ENCODE peak calls at places on chromosomes 5 and 9, in four cellular contexts. H is heart left ventricle, P is cardiac muscle cell, F is HCT116. U is an unnamed sample.

GRCh38 chr5:133384903-133385302 is 227.4 kb downstream of the FSTL4 start:
- DNase-seq in H (no peak), P (no peak), F (no peak), U (no peak)

GRCh38 chr5:69512740-69513260 is 20.2 kb downstream of the OCLN start:
- DNase-seq in H (no peak), P (peak), F (no peak), U (no peak)

GRCh38 chr5:77900691-77901090 is 124.6 kb upstream of the TBCA start:
- DNase-seq in H (no peak), P (no peak), F (no peak), U (no peak)

GRCh38 chr9:73451003-73451402 is 299.3 kb downstream of the ANXA1 start:
- DNase-seq in H (no peak), P (no peak), F (no peak), U (no peak)

GRCh38 chr9:98567540-98568233 is 141.0 kb downstream of the GABBR2 start:
- DNase-seq in H (no peak), P (no peak), F (no peak), U (no peak)

GRCh38 chr5:115379622-115380344 is 83.3 kb upstream of the CCDC112 start:
- DNase-seq in H (no peak), P (no peak), F (peak), U (peak)

GRCh38 chr5:131774652-131775367 is 22.0 kb downstream of the FNIP1 start:
- DNase-seq in H (no peak), P (no peak), F (no peak), U (no peak)

GRCh38 chr5:172163346-172163745 is 24.7 kb downstream of the STK10 start:
- DNase-seq in H (peak), P (no peak), F (no peak), U (no peak)

GRCh38 chr9:94031380-94031779 is 52.9 kb upstream of the PTPDC1 start:
- DNase-seq in H (no peak), P (peak), F (no peak), U (no peak)

GRCh38 chr9:111728617-111729366 is 65.9 kb downstream of the SHOC1 start:
- DNase-seq in H (no peak), P (peak), F (peak), U (no peak)

GRCh38 chr9:127196826-127197145 is 67.8 kb upstream of the GARNL3 start:
- DNase-seq in H (no peak), P (no peak), F (no peak), U (no peak)

GRCh38 chr9:21688108-21689102 is 114.0 kb upstream of the MTAP start:
- DNase-seq in H (no peak), P (peak), F (no peak), U (no peak)

GRCh38 chr5:23977996-23978395 is 470.6 kb downstream of the PRDM9 start:
- DNase-seq in H (no peak), P (no peak), F (no peak), U (peak)

GRCh38 chr9:123061216-123061615 is 27.7 kb downstream of the GPR21 start:
- DNase-seq in H (no peak), P (no peak), F (no peak), U (no peak)

GRCh38 chr9:33868430-33869000 is 51.6 kb downstream of the UBE2R2 start:
- DNase-seq in H (no peak), P (peak), F (no peak), U (no peak)

GRCh38 chr9:20479419-20480155 is 142.7 kb downstream of the MLLT3 start:
- DNase-seq in H (no peak), P (peak), F (no peak), U (no peak)

GRCh38 chr5:119680080-119680479 is 50.7 kb downstream of the FAM170A start:
- DNase-seq in H (no peak), P (no peak), F (no peak), U (no peak)

GRCh38 chr5:28400076-28400475 is 1361.7 kb upstream of the CDH9 start:
- DNase-seq in H (no peak), P (no peak), F (no peak), U (no peak)

GRCh38 chr5:129747847-129748407 is at the start of gene MINAR2:
- DNase-seq in H (no peak), P (no peak), F (no peak), U (no peak)

GRCh38 chr5:136000937-136001336 is 27.9 kb upstream of the TGFBI start:
- DNase-seq in H (no peak), P (peak), F (no peak), U (no peak)

GRCh38 chr9:133738039-133738805 is at the start of gene SARDH:
- DNase-seq in H (peak), P (peak), F (no peak), U (peak)

GRCh38 chr9:137556069-137556838 is 4.6 kb downstream of the MRPL41 start:
- DNase-seq in H (peak), P (peak), F (no peak), U (no peak)

GRCh38 chr5:173972844-173973613 is 15.9 kb upstream of the C5orf47 start:
- DNase-seq in H (peak), P (peak), F (peak), U (peak)

GRCh38 chr5:125011014-125011413 is 264.6 kb upstream of the ZNF608 start:
- DNase-seq in H (no peak), P (no peak), F (no peak), U (no peak)

GRCh38 chr9:86410281-86410680 is 56.1 kb upstream of the TUT7 start:
- DNase-seq in H (no peak), P (no peak), F (no peak), U (no peak)

GRCh38 chr9:82140471-82140870 is 151.9 kb downstream of the SPATA31D1 start:
- DNase-seq in H (no peak), P (no peak), F (no peak), U (no peak)

GRCh38 chr9:29750062-29750461 is 2176.8 kb upstream of the C9orf72 start:
- DNase-seq in H (no peak), P (peak), F (no peak), U (no peak)

GRCh38 chr5:132008961-132009680 is 2.3 kb downstream of the ACSL6 start:
- DNase-seq in H (no peak), P (no peak), F (no peak), U (peak)

GRCh38 chr9:126057869-126058467 is 268.7 kb upstream of the MVB12B start:
- DNase-seq in H (no peak), P (no peak), F (no peak), U (no peak)

GRCh38 chr9:93317495-93318094 is 133.7 kb downstream of the WNK2 start:
- DNase-seq in H (peak), P (no peak), F (no peak), U (no peak)

GRCh38 chr5:171432581-171433351 is 13.3 kb downstream of the FGF18 start:
- DNase-seq in H (peak), P (no peak), F (no peak), U (no peak)

GRCh38 chr5:170971-171800 is 20.1 kb upstream of the LRRC14B start:
- DNase-seq in H (no peak), P (no peak), F (no peak), U (no peak)

GRCh38 chr9:117462926-117463325 is 48.1 kb upstream of the ASTN2 start:
- DNase-seq in H (no peak), P (no peak), F (no peak), U (no peak)

GRCh38 chr5:127707209-127707608 is 4.0 kb downstream of the CCDC192 start:
- DNase-seq in H (no peak), P (no peak), F (no peak), U (no peak)

GRCh38 chr9:105932276-105932675 is 237.9 kb downstream of the TMEM38B start:
- DNase-seq in H (no peak), P (no peak), F (no peak), U (no peak)

DNA sequence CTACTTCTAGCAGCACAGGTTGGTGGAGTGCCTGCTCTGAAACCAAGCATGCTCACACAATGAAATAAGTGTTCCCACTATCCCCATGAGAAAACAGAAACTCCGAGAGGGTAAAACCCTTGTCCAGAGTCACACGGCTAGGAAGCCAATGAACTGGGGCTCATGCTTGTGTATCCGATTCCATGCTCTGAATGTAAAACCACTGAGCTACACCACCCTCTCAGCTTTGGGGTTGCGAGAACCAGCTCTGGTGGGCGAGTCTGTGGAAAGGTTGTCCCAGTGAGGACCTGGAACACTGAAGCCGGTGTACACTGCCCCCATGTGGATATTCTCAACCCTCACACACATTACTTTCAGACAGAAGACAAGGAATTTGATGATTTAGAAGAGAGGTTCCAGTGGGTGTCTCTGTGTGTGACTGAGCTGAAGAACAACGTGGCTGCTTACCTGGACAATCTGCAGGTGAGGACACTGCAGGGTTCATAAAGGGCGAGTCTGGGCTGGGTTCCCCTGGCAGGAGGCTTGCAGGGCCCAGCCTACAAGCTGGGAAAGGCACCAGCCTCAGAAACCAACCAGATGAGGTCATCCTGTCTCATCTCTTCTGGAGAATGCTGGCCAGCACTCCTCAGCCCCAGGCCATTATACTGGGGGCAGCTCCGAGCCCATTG is 37.4 kb downstream of the ARHGEF37 start:
- DNase-seq in H (no peak), P (peak), F (peak), U (peak)
- H3K4me3 ChIP-seq in H (no peak), P (no peak), F (no peak), U (no peak)

DNA sequence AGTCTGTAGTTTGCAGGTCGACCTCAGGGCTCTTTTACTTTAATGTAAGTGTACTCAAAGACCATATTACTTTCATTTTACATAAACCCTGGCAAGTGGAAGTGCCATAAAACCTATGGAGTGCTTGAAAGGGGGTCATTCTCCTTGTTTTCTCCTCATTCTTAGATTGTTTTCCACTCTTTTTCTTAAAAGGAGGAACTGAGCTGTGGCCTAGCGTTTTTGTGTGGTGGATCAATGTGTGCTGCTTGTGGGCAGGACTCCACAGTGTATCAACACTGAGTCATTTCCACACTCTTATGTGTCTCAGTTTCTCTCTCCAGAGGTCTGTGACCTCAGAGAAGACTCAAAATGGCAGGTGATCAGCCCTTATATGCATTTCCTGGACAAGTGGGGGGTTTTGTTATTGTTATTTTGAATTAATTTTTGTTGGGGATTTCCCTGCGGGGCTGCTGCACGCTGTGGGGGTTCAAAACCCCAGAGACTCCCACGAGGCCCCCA is 516.1 kb upstream of the CDH10 start:
- DNase-seq in H (no peak), P (no peak), F (no peak), U (no peak)
- H3K4me3 ChIP-seq in H (no peak), P (no peak), F (no peak), U (no peak)

GRCh38 chr5:51383494-51384081 is 340 bp downstream of the ISL1 start:
- DNase-seq in H (no peak), P (no peak), F (no peak), U (no peak)
- H3K4me3 ChIP-seq in H (peak), P (peak), F (peak), U (no peak)

GRCh38 chr5:93675458-93676450 is 65.6 kb downstream of the POU5F2 start:
- DNase-seq in H (no peak), P (no peak), F (no peak), U (no peak)

GRCh38 chr5:93674866-93675457 is 66.4 kb downstream of the POU5F2 start:
- DNase-seq in H (no peak), P (no peak), F (no peak), U (no peak)

GRCh38 chr5:93676707-93677106 is 64.7 kb downstream of the POU5F2 start:
- DNase-seq in H (no peak), P (peak), F (no peak), U (no peak)

GRCh38 chr5:93673555-93673954 is 67.8 kb downstream of the POU5F2 start:
- DNase-seq in H (no peak), P (no peak), F (no peak), U (no peak)

DNA sequence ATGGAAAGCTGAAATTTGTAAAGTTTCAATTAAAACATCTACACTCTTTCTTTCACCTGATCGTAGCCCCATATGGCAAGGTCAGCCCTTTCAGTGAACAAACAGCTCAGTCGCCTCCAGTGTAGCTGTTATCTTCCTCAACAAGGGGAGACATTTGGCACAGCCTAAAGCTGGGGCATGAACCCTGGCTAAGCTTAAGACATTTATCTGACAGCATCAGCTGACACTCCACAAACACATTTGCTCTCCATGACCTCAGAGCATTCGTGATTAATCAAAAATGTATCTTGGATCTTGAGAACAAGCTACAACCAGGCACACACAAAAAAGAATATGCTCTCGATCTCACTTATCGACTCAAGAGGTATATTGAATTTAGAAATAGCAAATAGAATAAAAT is 67.3 kb downstream of the POU5F2 start:
- DNase-seq in H (no peak), P (peak), F (no peak), U (peak)
- H3K4me3 ChIP-seq in H (no peak), P (no peak), F (no peak), U (no peak)

DNA sequence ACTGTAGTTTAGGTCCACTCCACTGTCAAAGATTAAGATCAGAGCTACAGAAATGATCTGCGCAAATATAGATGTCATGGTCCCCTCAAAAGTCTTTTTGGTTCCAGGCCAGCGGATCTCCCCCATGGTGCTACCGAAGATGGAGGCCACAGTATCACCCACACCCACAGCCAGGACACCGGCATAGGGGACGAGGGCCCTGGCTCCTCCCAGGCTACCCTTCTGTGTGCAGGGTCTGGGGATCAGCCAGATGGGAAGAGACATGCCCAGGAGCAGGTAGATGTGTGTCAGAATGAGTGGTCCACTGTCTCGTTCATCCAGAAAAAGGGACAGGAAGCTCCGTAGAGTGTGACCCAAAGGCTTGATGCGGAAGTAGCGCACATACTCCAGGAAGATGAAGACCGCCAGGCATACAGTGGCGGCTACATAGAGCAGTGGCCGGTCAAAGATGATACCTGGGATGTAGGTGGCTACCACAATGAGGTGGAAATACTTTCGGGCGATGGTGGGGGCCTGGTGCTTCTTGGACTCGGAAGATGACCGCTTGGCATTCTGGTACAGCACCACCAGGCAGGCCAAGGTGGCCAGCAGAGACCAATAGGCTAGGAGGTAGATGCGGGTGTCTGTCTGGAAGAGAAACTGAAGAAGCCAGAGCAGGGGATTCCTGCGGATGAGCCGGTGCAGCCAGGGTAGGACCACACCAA is 1.5 kb downstream of the DOLK start:
- DNase-seq in H (no peak), P (no peak), F (no peak), U (no peak)
- H3K4me3 ChIP-seq in H (no peak), P (no peak), F (peak), U (no peak)

GRCh38 chr5:141957367-141957993 is 522 bp downstream of the PCDH12 start:
- DNase-seq in H (no peak), P (peak), F (no peak), U (no peak)
- H3K4me3 ChIP-seq in H (peak), P (no peak), F (no peak), U (no peak)

GRCh38 chr9:132026932-132027585 is 52.6 kb downstream of the MED27 start:
- DNase-seq in H (no peak), P (peak), F (no peak), U (no peak)
- H3K4me3 ChIP-seq in H (no peak), P (no peak), F (no peak), U (no peak)

GRCh38 chr5:176531902-176532493 is 5.2 kb downstream of the RNF44 start:
- DNase-seq in H (peak), P (no peak), F (no peak), U (no peak)
- H3K4me3 ChIP-seq in H (no peak), P (no peak), F (no peak), U (no peak)